ENCODE peak calls at places on chromosomes 6 and 20, in eight cellular contexts. W is A549, K is ascending aorta, S is astrocyte of the spinal cord, H is cardiac muscle cell, C is A673, O is uterus, N is upper lobe of left lung. Y is an unnamed sample.

GRCh38 chr6:2237001-2237400 is 8.4 kb downstream of the GMDS start:
- DNase-seq in C (no peak), N (no peak), H (peak), S (peak), K (no peak), W (no peak), O (no peak), Y (peak)

GRCh38 chr6:76420094-76420493 is 347.6 kb upstream of the IMPG1 start:
- DNase-seq in K (no peak), W (no peak), H (no peak), S (no peak), C (no peak), N (no peak), O (no peak), Y (no peak)

GRCh38 chr20:24956001-24956761 is 7.1 kb downstream of the CST7 start:
- DNase-seq in C (no peak), S (no peak), K (peak), W (no peak), H (no peak), N (no peak), O (no peak), Y (no peak)

GRCh38 chr6:132130530-132131298 is 179.5 kb upstream of the CCN2 start:
- DNase-seq in W (no peak), O (peak), N (no peak), C (no peak), H (peak), S (peak), K (peak), Y (peak)

GRCh38 chr6:150076196-150076893 is 7.4 kb upstream of the ULBP3 start:
- DNase-seq in N (no peak), S (peak), W (no peak), O (no peak), C (no peak), H (no peak), K (no peak), Y (no peak)

GRCh38 chr6:151081658-151082057 is 158.1 kb upstream of the AKAP12 start:
- DNase-seq in O (no peak), H (no peak), S (no peak), N (no peak), K (no peak), C (no peak), W (no peak), Y (no peak)

GRCh38 chr6:119856136-119856535 is 506.6 kb upstream of the MAN1A1 start:
- DNase-seq in H (no peak), S (peak), N (no peak), K (no peak), O (no peak), C (peak), W (no peak), Y (no peak)

GRCh38 chr6:73704260-73704659 is 8.3 kb downstream of the CD109 start:
- DNase-seq in K (no peak), S (peak), H (peak), N (no peak), W (peak), O (no peak), C (peak), Y (peak)

GRCh38 chr20:14889503-14890125 is 552.2 kb upstream of the FLRT3 start:
- DNase-seq in H (no peak), N (no peak), O (no peak), S (no peak), W (no peak), K (no peak), C (no peak), Y (no peak)

GRCh38 chr20:47773381-47773786 is 11.9 kb downstream of the SULF2 start:
- DNase-seq in H (no peak), S (no peak), O (peak), W (no peak), C (no peak), K (no peak), N (no peak), Y (peak)

GRCh38 chr6:678515-678914 is 14.4 kb downstream of the EXOC2 start:
- DNase-seq in O (no peak), H (no peak), S (no peak), W (no peak), C (no peak), K (no peak), N (no peak), Y (no peak)

GRCh38 chr6:164757451-164757850 is 552.0 kb downstream of the C6orf118 start:
- DNase-seq in W (no peak), O (no peak), K (no peak), H (no peak), S (no peak), N (no peak), C (no peak), Y (no peak)

GRCh38 chr6:38933426-38933825 is 115.2 kb upstream of the GLP1R start:
- DNase-seq in N (no peak), C (peak), K (no peak), O (no peak), W (peak), S (peak), H (peak), Y (peak)

GRCh38 chr20:17558154-17558940 is 11.5 kb upstream of the DSTN start:
- DNase-seq in N (no peak), H (peak), O (peak), W (peak), K (peak), S (peak), C (peak), Y (peak)

GRCh38 chr20:54251093-54251492 is 43.2 kb downstream of the PFDN4 start:
- DNase-seq in W (no peak), O (no peak), C (peak), S (no peak), N (no peak), H (no peak), K (no peak), Y (no peak)

GRCh38 chr6:20704325-20704724 is 170.1 kb downstream of the CDKAL1 start:
- DNase-seq in H (no peak), W (no peak), C (no peak), N (no peak), S (no peak), O (no peak), K (no peak), Y (no peak)

GRCh38 chr20:1840865-1841553 is 54.2 kb upstream of the SIRPA start:
- DNase-seq in H (no peak), O (no peak), N (no peak), K (no peak), W (no peak), C (no peak), S (no peak), Y (no peak)

GRCh38 chr6:57313711-57314471 is 3.5 kb upstream of the PRIM2 start:
- DNase-seq in N (no peak), O (peak), H (peak), W (peak), K (peak), S (peak), C (peak), Y (peak)

GRCh38 chr6:26473758-26474438 is 16.1 kb downstream of the BTN2A1 start:
- DNase-seq in H (peak), C (peak), S (peak), O (peak), W (peak), N (no peak), K (peak), Y (peak)

GRCh38 chr6:48067148-48067709 is 43.8 kb downstream of the PTCHD4 start:
- DNase-seq in N (no peak), K (no peak), O (no peak), C (no peak), S (no peak), W (no peak), H (no peak), Y (no peak)

GRCh38 chr6:56691201-56691595 is 48.5 kb upstream of the DST start:
- DNase-seq in C (no peak), N (no peak), O (no peak), W (no peak), K (no peak), S (no peak), H (no peak), Y (no peak)

GRCh38 chr6:134686071-134686470 is 263.8 kb downstream of the ALDH8A1 start:
- DNase-seq in O (no peak), K (no peak), N (no peak), W (no peak), H (no peak), C (no peak), S (peak), Y (peak)

GRCh38 chr6:72524011-72524645 is 97.7 kb upstream of the KCNQ5 start:
- DNase-seq in H (no peak), C (no peak), K (no peak), N (no peak), W (no peak), S (no peak), O (no peak), Y (no peak)

GRCh38 chr6:157281570-157281969 is 41.7 kb downstream of the TMEM242 start:
- DNase-seq in O (no peak), N (peak), S (no peak), K (no peak), H (peak), W (no peak), C (peak), Y (no peak)

GRCh38 chr6:106163446-106163965 is 77.4 kb downstream of the PRDM1 start:
- DNase-seq in H (peak), W (no peak), N (no peak), O (peak), C (no peak), S (peak), K (peak), Y (peak)

GRCh38 chr6:446418-447366 is 55.1 kb downstream of the IRF4 start:
- DNase-seq in N (no peak), W (no peak), O (no peak), S (no peak), K (no peak), C (no peak), H (no peak), Y (no peak)

GRCh38 chr6:146369866-146370265 is 173.8 kb upstream of the RAB32 start:
- DNase-seq in O (no peak), K (no peak), W (no peak), C (no peak), S (no peak), N (no peak), H (no peak), Y (no peak)

GRCh38 chr6:140462495-140463311 is 1088.3 kb upstream of the CITED2 start:
- DNase-seq in O (no peak), H (peak), C (no peak), N (no peak), S (peak), K (no peak), W (no peak), Y (peak)

GRCh38 chr6:12404651-12405050 is 114.5 kb downstream of the EDN1 start:
- DNase-seq in W (no peak), H (no peak), O (no peak), S (no peak), N (no peak), K (no peak), C (no peak), Y (no peak)

GRCh38 chr6:5290500-5290899 is 29.2 kb downstream of the FARS2 start:
- DNase-seq in N (no peak), K (no peak), W (no peak), H (no peak), O (no peak), S (no peak), C (no peak), Y (no peak)

GRCh38 chr6:104956663-104957294 is at the start of gene LIN28B:
- DNase-seq in C (peak), S (no peak), N (no peak), H (no peak), K (no peak), W (no peak), O (no peak), Y (no peak)

GRCh38 chr20:642398-643174 is 10.4 kb downstream of the SRXN1 start:
- DNase-seq in N (peak), S (no peak), K (no peak), O (peak), H (no peak), W (no peak), C (peak), Y (no peak)

GRCh38 chr6:33192671-33193602 is 670 bp upstream of the COL11A2 start:
- DNase-seq in H (peak), O (no peak), S (no peak), W (no peak), K (no peak), C (no peak), N (peak), Y (no peak)

GRCh38 chr6:79869600-79870084 is 77.7 kb downstream of the ELOVL4 start:
- DNase-seq in W (peak), C (peak), S (peak), N (peak), H (peak), O (peak), K (peak), Y (peak)

GRCh38 chr20:5039255-5039657 is 37.9 kb upstream of the SLC23A2 start:
- DNase-seq in K (no peak), O (no peak), W (no peak), C (no peak), S (no peak), N (no peak), H (no peak), Y (no peak)

GRCh38 chr6:111980168-111980567 is 73.7 kb upstream of the CCN6 start:
- DNase-seq in S (peak), O (no peak), H (peak), C (no peak), K (no peak), W (no peak), N (no peak), Y (peak)

GRCh38 chr20:2817891-2818595 is 1.9 kb downstream of the TMEM239 start:
- DNase-seq in W (no peak), N (no peak), O (no peak), C (no peak), H (peak), S (no peak), K (peak), Y (no peak)

GRCh38 chr20:33963756-33964155 is 30.0 kb upstream of the RALY start:
- DNase-seq in C (no peak), O (no peak), H (no peak), K (no peak), N (no peak), S (no peak), W (no peak), Y (no peak)

GRCh38 chr20:6635034-6635736 is 132.3 kb upstream of the BMP2 start:
- DNase-seq in S (no peak), H (peak), C (no peak), O (no peak), W (no peak), K (no peak), N (no peak), Y (peak)

GRCh38 chr6:21870071-21870729 is 276.6 kb downstream of the SOX4 start:
- DNase-seq in C (no peak), S (no peak), K (no peak), W (no peak), N (no peak), H (no peak), O (no peak), Y (no peak)

GRCh38 chr6:138692058-138692977 is 81.3 kb upstream of the CCDC28A start:
- DNase-seq in O (peak), N (peak), H (peak), K (peak), W (peak), C (peak), S (peak), Y (peak)
- TF ChIP-seq CTCF in O (peak), N (peak), H (peak), K (peak), W (peak), C (peak), S (peak), Y (peak)

DNA sequence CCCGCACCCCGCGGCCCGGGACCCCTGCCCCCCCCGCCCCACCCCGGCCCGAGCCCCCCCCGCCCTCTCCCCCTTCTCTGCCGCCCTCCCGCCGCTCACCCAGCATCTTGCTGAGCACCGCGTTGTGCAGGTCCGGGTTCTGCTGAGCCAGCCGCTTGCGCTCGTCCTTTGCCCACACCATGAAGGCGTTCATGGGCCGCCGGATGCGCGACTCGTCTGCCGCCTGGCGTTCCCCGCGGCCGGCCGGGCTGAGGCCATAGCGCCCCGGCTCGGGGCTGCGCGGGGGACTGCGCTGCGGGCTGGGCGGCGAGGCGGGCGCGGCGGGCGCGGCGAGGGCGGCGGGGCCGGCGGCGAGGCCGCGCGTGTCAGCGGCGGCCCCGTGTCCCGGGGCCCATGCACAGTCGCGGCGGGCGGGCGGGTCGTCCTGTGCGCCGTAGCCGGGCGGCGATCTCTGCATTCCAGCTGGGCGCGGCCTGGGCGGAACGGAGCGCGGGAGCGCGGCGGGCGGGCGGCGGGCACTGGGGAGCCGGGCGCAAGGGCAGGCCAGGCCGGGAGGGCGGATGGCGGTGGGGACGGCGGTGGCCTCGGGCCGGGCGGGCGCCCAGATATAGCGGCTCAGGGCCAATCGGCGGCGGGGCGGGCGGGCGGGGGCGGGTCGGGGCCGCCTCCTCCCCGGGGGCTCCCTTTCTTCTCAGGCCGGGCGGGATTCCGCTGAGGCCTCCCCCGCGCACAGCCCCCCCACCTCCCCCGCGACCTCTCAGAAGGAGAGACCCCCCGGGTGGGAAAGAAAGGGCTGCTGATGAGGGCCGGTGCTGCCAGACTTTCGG is at the start of gene SOX18:
- DNase-seq in C (peak), O (no peak), W (no peak), H (peak), N (peak), S (no peak), K (no peak), Y (peak)
- H3K4me3 ChIP-seq in C (peak), O (peak), W (peak), H (peak), N (peak), S (no peak), K (peak), Y (no peak)

DNA sequence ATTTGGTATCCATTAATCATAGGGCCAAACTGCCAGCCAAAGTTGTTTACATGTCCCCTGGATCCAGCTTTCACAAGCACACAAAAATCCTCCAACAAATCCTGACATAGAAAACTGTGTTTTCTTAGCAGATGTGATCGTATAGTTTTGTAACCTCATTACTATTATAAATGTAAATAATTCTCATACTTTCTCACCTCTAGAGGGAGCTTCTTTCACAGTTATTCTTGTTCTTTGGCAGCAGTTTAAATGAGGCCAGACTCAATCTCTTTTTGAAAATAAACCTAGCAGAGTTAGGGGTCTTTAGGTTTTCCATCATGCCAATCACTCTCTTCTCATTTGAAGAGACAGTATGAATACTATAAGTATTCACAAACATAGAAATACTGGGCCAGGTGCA is 17.0 kb upstream of the ZNF318 start:
- DNase-seq in N (no peak), H (no peak), K (no peak), W (no peak), C (peak), O (no peak), S (no peak), Y (no peak)
- TF ChIP-seq CTCF in N (no peak), H (no peak), K (no peak), W (no peak), C (peak), O (no peak), S (no peak), Y (no peak)

GRCh38 chr6:75281643-75282042 is 2.9 kb downstream of the TMEM30A start:
- DNase-seq in S (no peak), W (no peak), K (no peak), H (no peak), N (no peak), O (no peak), C (no peak), Y (no peak)

GRCh38 chr6:75278474-75279077 is 6.0 kb downstream of the TMEM30A start:
- DNase-seq in O (no peak), H (no peak), C (peak), N (no peak), S (no peak), W (no peak), K (no peak), Y (no peak)

GRCh38 chr6:75280131-75280855 is 4.3 kb downstream of the TMEM30A start:
- DNase-seq in N (no peak), S (no peak), C (no peak), K (no peak), W (no peak), O (no peak), H (no peak), Y (no peak)

GRCh38 chr6:75282706-75283105 is 1.9 kb downstream of the TMEM30A start:
- DNase-seq in O (no peak), W (no peak), N (no peak), H (no peak), C (no peak), S (no peak), K (no peak), Y (no peak)

GRCh38 chr6:75279418-75279817 is 5.2 kb downstream of the TMEM30A start:
- DNase-seq in S (no peak), N (no peak), H (no peak), K (no peak), W (no peak), C (no peak), O (no peak), Y (no peak)
- H3K4me3 ChIP-seq in S (no peak), N (no peak), H (no peak), K (no peak), W (no peak), C (no peak), O (no peak), Y (no peak)

DNA sequence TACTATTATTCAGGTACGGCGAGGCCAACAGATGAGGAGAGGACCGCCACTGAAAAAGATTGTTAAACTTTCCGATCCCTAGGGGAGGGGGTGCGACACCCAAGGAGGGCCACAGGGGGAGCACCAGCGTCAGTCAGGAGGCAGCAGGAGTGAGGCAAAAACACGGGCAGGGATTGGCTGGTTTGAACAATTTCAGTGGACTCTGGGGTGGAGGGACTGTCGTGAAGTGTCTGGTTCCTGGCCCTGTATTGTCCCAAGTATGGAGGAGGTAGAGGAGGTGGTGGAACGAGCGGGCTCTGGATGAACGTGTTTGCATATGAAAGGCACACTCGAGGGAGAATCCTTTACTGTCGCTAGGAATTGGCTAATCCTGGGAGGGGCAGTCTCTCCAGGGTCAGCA is 32.5 kb upstream of the MCUR1 start:
- DNase-seq in C (peak), S (no peak), H (no peak), N (no peak), W (peak), O (no peak), K (no peak), Y (no peak)
- TF ChIP-seq CTCF in C (peak), S (peak), H (no peak), N (no peak), W (no peak), O (no peak), K (no peak), Y (no peak)

GRCh38 chr6:83429857-83430605 is 820 bp downstream of the ME1 start:
- DNase-seq in W (no peak), H (peak), O (no peak), C (peak), K (peak), N (no peak), S (peak), Y (peak)
- H3K4me3 ChIP-seq in W (peak), H (peak), O (peak), C (peak), K (peak), N (peak), S (peak), Y (peak)